ENCODE peak calls at places on chromosome 9, in nine cellular contexts. N, D, I, O, C, K, E, P and Z are unnamed samples.

GRCh38 chr9:37028425-37029031 is 5.5 kb downstream of the PAX5 start:
- DNase-seq in N (no peak), D (no peak), I (no peak), O (no peak), C (no peak), K (no peak), E (no peak), P (no peak), Z (no peak)

GRCh38 chr9:137164370-137165249 is 5.2 kb downstream of the LRRC26 start:
- DNase-seq in N (no peak), D (no peak), I (no peak), O (no peak), C (no peak), K (no peak), E (no peak), P (no peak), Z (no peak)

GRCh38 chr9:71812385-71812784 is 44.1 kb upstream of the CEMIP2 start:
- DNase-seq in N (no peak), D (no peak), I (no peak), O (no peak), C (no peak), K (no peak), E (no peak), P (no peak), Z (peak; percentile 63)

GRCh38 chr9:82989949-82990348 is 73.0 kb downstream of the RASEF start:
- DNase-seq in N (no peak), D (no peak), I (no peak), O (no peak), C (no peak), K (no peak), E (no peak), P (peak; percentile 59), Z (no peak)

GRCh38 chr9:79977510-79978197 is 405.9 kb downstream of the TLE4 start:
- DNase-seq in N (no peak), D (no peak), I (no peak), O (no peak), C (no peak), K (no peak), E (no peak), P (no peak), Z (no peak)

GRCh38 chr9:77725820-77726219 is 77.7 kb upstream of the GNA14 start:
- DNase-seq in N (no peak), D (no peak), I (no peak), O (no peak), C (no peak), K (no peak), E (no peak), P (no peak), Z (no peak)

GRCh38 chr9:129383415-129384088 is 205.5 kb upstream of the IER5L start:
- DNase-seq in N (peak; percentile 86), D (peak; percentile 90), I (no peak), O (peak; percentile 92), C (peak; percentile 85), K (no peak), E (peak; percentile 84), P (peak; percentile 59), Z (peak; percentile 85)

GRCh38 chr9:109163194-109163593 is 3.9 kb downstream of the FRRS1L start:
- DNase-seq in N (no peak), D (no peak), I (no peak), O (no peak), C (no peak), K (no peak), E (no peak), P (no peak), Z (no peak)

GRCh38 chr9:132410642-132411041 is 631 bp downstream of the CFAP77 start:
- DNase-seq in N (no peak), D (no peak), I (no peak), O (no peak), C (peak; percentile 34), K (no peak), E (no peak), P (no peak), Z (no peak)

GRCh38 chr9:15357050-15357653 is 50.1 kb upstream of the TTC39B start:
- DNase-seq in N (no peak), D (peak; percentile 61), I (peak; percentile 23), O (no peak), C (peak; percentile 81), K (no peak), E (peak; percentile 28), P (no peak), Z (no peak)

GRCh38 chr9:81705578-81705977 is 16.2 kb upstream of the TLE1 start:
- DNase-seq in N (no peak), D (no peak), I (no peak), O (no peak), C (no peak), K (no peak), E (no peak), P (no peak), Z (no peak)

GRCh38 chr9:93697352-93698139 is 121.2 kb downstream of the PHF2 start:
- DNase-seq in N (no peak), D (no peak), I (no peak), O (no peak), C (no peak), K (no peak), E (no peak), P (no peak), Z (no peak)

GRCh38 chr9:125255781-125256391 is 5.7 kb upstream of the GAPVD1 start:
- DNase-seq in N (no peak), D (no peak), I (peak; percentile 39), O (no peak), C (no peak), K (no peak), E (no peak), P (peak; percentile 26), Z (no peak)

GRCh38 chr9:9791621-9792020 is 821.2 kb downstream of the PTPRD start:
- DNase-seq in N (no peak), D (no peak), I (peak; percentile 11), O (no peak), C (no peak), K (no peak), E (no peak), P (peak; percentile 25), Z (no peak)

GRCh38 chr9:124017929-124018730 is 6.6 kb downstream of the LHX2 start:
- DNase-seq in N (no peak), D (no peak), I (no peak), O (no peak), C (no peak), K (no peak), E (no peak), P (no peak), Z (no peak)

GRCh38 chr9:4303002-4303401 is 3.1 kb upstream of the GLIS3 start:
- DNase-seq in N (no peak), D (no peak), I (no peak), O (no peak), C (no peak), K (no peak), E (no peak), P (peak; percentile 34), Z (no peak)

GRCh38 chr9:95513722-95514121 is 3.0 kb downstream of the PTCH1 start:
- DNase-seq in N (no peak), D (no peak), I (no peak), O (no peak), C (no peak), K (no peak), E (no peak), P (no peak), Z (no peak)

GRCh38 chr9:120745278-120745677 is 31.0 kb upstream of the MEGF9 start:
- DNase-seq in N (no peak), D (no peak), I (no peak), O (no peak), C (no peak), K (no peak), E (no peak), P (no peak), Z (no peak)

GRCh38 chr9:120741701-120742100 is 27.4 kb upstream of the MEGF9 start:
- DNase-seq in N (no peak), D (no peak), I (no peak), O (no peak), C (no peak), K (no peak), E (no peak), P (peak; percentile 26), Z (no peak)

GRCh38 chr9:120737411-120737810 is 23.1 kb upstream of the MEGF9 start:
- DNase-seq in N (no peak), D (no peak), I (no peak), O (no peak), C (no peak), K (no peak), E (no peak), P (no peak), Z (no peak)

GRCh38 chr9:120740135-120740534 is 25.9 kb upstream of the MEGF9 start:
- DNase-seq in N (no peak), D (no peak), I (peak; percentile 27), O (no peak), C (no peak), K (no peak), E (no peak), P (no peak), Z (no peak)

GRCh38 chr9:120742951-120743416 is 28.7 kb upstream of the MEGF9 start:
- DNase-seq in N (no peak), D (no peak), I (peak; percentile 71), O (no peak), C (no peak), K (peak; percentile 17), E (no peak), P (peak; percentile 70), Z (no peak)
- TF ChIP-seq CTCF in N (peak; percentile 66), D (peak; percentile 60), I (peak; percentile 62), O (no peak), C (peak; percentile 16), K (peak; percentile 77), E (no peak), P (peak; percentile 73), Z (peak; percentile 52)

GRCh38 chr9:26034776-26035175 is 356.5 kb upstream of the TUSC1 start:
- DNase-seq in N (no peak), D (no peak), I (no peak), O (no peak), C (no peak), K (no peak), E (no peak), P (no peak), Z (no peak)
- H3K4me3 ChIP-seq in N (no peak overlapping the region), D (no peak overlapping the region), I (no peak overlapping the region), O (no peak overlapping the region), C (no peak overlapping the region), K (no peak overlapping the region), E (no peak overlapping the region), P (no peak overlapping the region), Z (no peak overlapping the region)

DNA sequence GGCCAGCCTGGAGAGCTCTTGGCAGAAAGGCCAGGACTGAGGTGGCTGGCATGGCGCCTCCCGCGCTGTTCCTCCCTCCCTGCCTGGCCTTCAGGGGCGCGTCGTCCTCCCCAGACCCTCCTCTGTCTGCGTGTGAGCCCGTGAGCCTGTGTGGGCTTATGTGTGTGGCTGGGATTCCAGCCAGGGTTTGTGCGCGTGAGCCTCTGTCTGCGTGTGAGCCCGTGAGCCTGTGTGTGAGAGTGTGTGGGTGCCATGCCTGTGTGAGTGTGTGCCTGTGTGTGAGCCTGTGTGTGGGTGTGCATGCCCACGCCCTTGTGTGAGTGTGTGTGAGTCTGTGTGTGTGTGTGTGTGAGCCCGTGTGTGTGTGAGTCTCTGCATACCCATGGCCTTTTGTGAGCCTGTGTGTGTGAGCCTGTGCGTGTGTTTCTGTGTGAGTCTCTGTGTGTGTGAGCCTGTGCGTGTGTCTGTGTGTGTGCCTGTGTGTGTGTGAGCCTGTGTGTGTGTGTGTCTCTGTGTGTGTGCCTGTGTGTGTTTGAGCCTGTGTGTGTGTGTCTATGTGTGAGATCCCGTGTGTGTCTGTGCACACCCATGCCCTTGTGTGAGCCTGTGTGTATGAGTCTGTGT is 13.0 kb downstream of the RXRA start:
- DNase-seq in N (no peak), D (peak; percentile 56), I (no peak), O (no peak), C (peak; percentile 51), K (no peak), E (peak; percentile 36), P (no peak), Z (peak; percentile 52)
- H3K4me1 ChIP-seq in N (peaks cover 91% of the 10 kb centered on the region), D (peaks cover 97% of the 10 kb centered on the region), I (peaks cover 6% of the 10 kb centered on the region), O (peaks cover 97% of the 10 kb centered on the region), C (peaks cover 95% of the 10 kb centered on the region), K (peaks cover 21% of the 10 kb centered on the region), E (peaks cover 90% of the 10 kb centered on the region), P (no peaks in the 10 kb centered on the region), Z (peaks cover 86% of the 10 kb centered on the region)

GRCh38 chr9:84669293-84670105 is at the start of gene NTRK2:
- DNase-seq in N (no peak), D (no peak), I (peak; percentile 17), O (no peak), C (peak; percentile 29), K (no peak), E (no peak), P (no peak), Z (peak; percentile 45)
- TF ChIP-seq CTCF in N (no peak), D (no peak), I (no peak), O (no peak), C (no peak), K (no peak), E (no peak), P (no peak), Z (no peak)